ENCODE peak calls at places on chromosomes 16 and 17, in four cellular contexts. One of them, this sample, is unnamed.

GRCh38 chr17:31596382-31597323 is 205.2 kb downstream of the RAB11FIP4 start:
- DNase-seq in fibroblast of lung: peak; percentile 99
- DNase-seq in coronary artery: peak; percentile 96
- DNase-seq in progenitor cell of endocrine pancreas: no peak
- DNase-seq in this sample: no peak

GRCh38 chr17:30414486-30414885 is 35.8 kb downstream of the CPD start:
- DNase-seq in fibroblast of lung: peak; percentile 44
- DNase-seq in coronary artery: no peak
- DNase-seq in progenitor cell of endocrine pancreas: no peak
- DNase-seq in this sample: no peak

GRCh38 chr17:43578699-43579569 is 32.8 kb upstream of the ETV4 start:
- DNase-seq in fibroblast of lung: peak; percentile 70
- DNase-seq in coronary artery: no peak
- DNase-seq in progenitor cell of endocrine pancreas: peak; percentile 45
- DNase-seq in this sample: no peak

GRCh38 chr17:7336240-7337175 is at the start of gene ACAP1:
- DNase-seq in fibroblast of lung: no peak
- DNase-seq in coronary artery: no peak
- DNase-seq in progenitor cell of endocrine pancreas: no peak
- DNase-seq in this sample: no peak

GRCh38 chr17:59810894-59811153 is 81.9 kb downstream of the TUBD1 start:
- DNase-seq in fibroblast of lung: peak; percentile 86
- DNase-seq in coronary artery: no peak
- DNase-seq in progenitor cell of endocrine pancreas: no peak
- DNase-seq in this sample: no peak

GRCh38 chr16:70579248-70579647 is 55.6 kb downstream of the SF3B3 start:
- DNase-seq in fibroblast of lung: no peak
- DNase-seq in coronary artery: no peak
- DNase-seq in progenitor cell of endocrine pancreas: no peak
- DNase-seq in this sample: no peak

GRCh38 chr17:65800655-65801054 is 239.2 kb upstream of the AXIN2 start:
- DNase-seq in fibroblast of lung: peak; percentile 29
- DNase-seq in coronary artery: no peak
- DNase-seq in progenitor cell of endocrine pancreas: no peak
- DNase-seq in this sample: no peak

GRCh38 chr17:63349478-63350000 is 96.6 kb downstream of the CYB561 start:
- DNase-seq in fibroblast of lung: peak; percentile 89
- DNase-seq in coronary artery: no peak
- DNase-seq in progenitor cell of endocrine pancreas: no peak
- DNase-seq in this sample: no peak

GRCh38 chr17:40121886-40122465 is at the start of gene MSL1:
- DNase-seq in fibroblast of lung: peak; percentile 63
- DNase-seq in coronary artery: peak; percentile 92
- DNase-seq in progenitor cell of endocrine pancreas: peak; percentile 83
- DNase-seq in this sample: peak; percentile 83

GRCh38 chr17:45355087-45355486 is 38.3 kb upstream of the MAP3K14 start:
- DNase-seq in fibroblast of lung: no peak
- DNase-seq in coronary artery: peak; percentile 24
- DNase-seq in progenitor cell of endocrine pancreas: no peak
- DNase-seq in this sample: no peak

GRCh38 chr16:72818286-72818845 is 229.6 kb downstream of the ZFHX3 start:
- DNase-seq in fibroblast of lung: peak; percentile 31
- DNase-seq in coronary artery: no peak
- DNase-seq in progenitor cell of endocrine pancreas: no peak
- DNase-seq in this sample: no peak

GRCh38 chr17:9150407-9151090 is 129.2 kb downstream of the NTN1 start:
- DNase-seq in fibroblast of lung: peak; percentile 36
- DNase-seq in coronary artery: no peak
- DNase-seq in progenitor cell of endocrine pancreas: no peak
- DNase-seq in this sample: peak; percentile 23

GRCh38 chr16:14286381-14287230 is 215.5 kb downstream of the MRTFB start:
- DNase-seq in fibroblast of lung: peak; percentile 33
- DNase-seq in coronary artery: no peak
- DNase-seq in progenitor cell of endocrine pancreas: no peak
- DNase-seq in this sample: no peak

GRCh38 chr16:74760007-74760767 is 14.4 kb downstream of the FA2H start:
- DNase-seq in fibroblast of lung: peak; percentile 23
- DNase-seq in coronary artery: no peak
- DNase-seq in progenitor cell of endocrine pancreas: no peak
- DNase-seq in this sample: no peak

GRCh38 chr17:7380855-7381683 is at the start of gene TNK1:
- DNase-seq in fibroblast of lung: no peak
- DNase-seq in coronary artery: no peak
- DNase-seq in progenitor cell of endocrine pancreas: peak; percentile 33
- DNase-seq in this sample: no peak

GRCh38 chr17:80036715-80037477 is 454 bp downstream of the CCDC40 start:
- DNase-seq in fibroblast of lung: peak; percentile 47
- DNase-seq in coronary artery: no peak
- DNase-seq in progenitor cell of endocrine pancreas: peak; percentile 53
- DNase-seq in this sample: peak; percentile 76

GRCh38 chr16:25366078-25366477 is 108.4 kb upstream of the ZKSCAN2 start:
- DNase-seq in fibroblast of lung: no peak
- DNase-seq in coronary artery: no peak
- DNase-seq in progenitor cell of endocrine pancreas: no peak
- DNase-seq in this sample: no peak

GRCh38 chr17:9890124-9890523 is 14.9 kb downstream of the RCVRN start:
- DNase-seq in fibroblast of lung: no peak
- DNase-seq in coronary artery: no peak
- DNase-seq in progenitor cell of endocrine pancreas: peak; percentile 20
- DNase-seq in this sample: peak; percentile 21

GRCh38 chr16:82439678-82440293 is 187.0 kb upstream of the CDH13 start:
- DNase-seq in fibroblast of lung: no peak
- DNase-seq in coronary artery: no peak
- DNase-seq in progenitor cell of endocrine pancreas: no peak
- DNase-seq in this sample: peak; percentile 12

GRCh38 chr16:15827299-15827698 is 29.5 kb downstream of the MYH11 start:
- DNase-seq in fibroblast of lung: no peak
- DNase-seq in coronary artery: no peak
- DNase-seq in progenitor cell of endocrine pancreas: no peak
- DNase-seq in this sample: no peak

GRCh38 chr17:29010586-29010985 is 4.8 kb upstream of the SEZ6 start:
- DNase-seq in fibroblast of lung: no peak
- DNase-seq in coronary artery: no peak
- DNase-seq in progenitor cell of endocrine pancreas: no peak
- DNase-seq in this sample: no peak

GRCh38 chr17:199195-199604 is 17.8 kb upstream of the DOC2B start:
- DNase-seq in fibroblast of lung: peak; percentile 35
- DNase-seq in coronary artery: no peak
- DNase-seq in progenitor cell of endocrine pancreas: no peak
- DNase-seq in this sample: no peak

GRCh38 chr16:85315871-85316270 is 203.6 kb upstream of the CIBAR2 start:
- DNase-seq in fibroblast of lung: no peak
- DNase-seq in coronary artery: no peak
- DNase-seq in progenitor cell of endocrine pancreas: no peak
- DNase-seq in this sample: no peak

GRCh38 chr16:49706620-49707355 is 149.1 kb downstream of the ZNF423 start:
- DNase-seq in fibroblast of lung: no peak
- DNase-seq in coronary artery: no peak
- DNase-seq in progenitor cell of endocrine pancreas: no peak
- DNase-seq in this sample: no peak

GRCh38 chr16:13060932-13061331 is 159.5 kb downstream of the SHISA9 start:
- DNase-seq in fibroblast of lung: no peak
- DNase-seq in coronary artery: no peak
- DNase-seq in progenitor cell of endocrine pancreas: no peak
- DNase-seq in this sample: no peak

GRCh38 chr17:55654821-55655220 is 67.8 kb downstream of the TMEM100 start:
- DNase-seq in fibroblast of lung: no peak
- DNase-seq in coronary artery: no peak
- DNase-seq in progenitor cell of endocrine pancreas: no peak
- DNase-seq in this sample: no peak

GRCh38 chr17:8175795-8176196 is 384 bp downstream of the TMEM107 start:
- DNase-seq in fibroblast of lung: no peak
- DNase-seq in coronary artery: no peak
- DNase-seq in progenitor cell of endocrine pancreas: no peak
- DNase-seq in this sample: no peak

GRCh38 chr17:72970794-72971512 is 121.5 kb downstream of the SLC39A11 start:
- DNase-seq in fibroblast of lung: peak; percentile 34
- DNase-seq in coronary artery: no peak
- DNase-seq in progenitor cell of endocrine pancreas: no peak
- DNase-seq in this sample: no peak

GRCh38 chr17:79812969-79813825 is 16.3 kb upstream of the CBX8 start:
- DNase-seq in fibroblast of lung: no peak
- DNase-seq in coronary artery: no peak
- DNase-seq in progenitor cell of endocrine pancreas: no peak
- DNase-seq in this sample: no peak

GRCh38 chr17:28536532-28537218 is 15.7 kb downstream of the UNC119 start:
- DNase-seq in fibroblast of lung: no peak
- DNase-seq in coronary artery: no peak
- DNase-seq in progenitor cell of endocrine pancreas: no peak
- DNase-seq in this sample: no peak

DNA sequence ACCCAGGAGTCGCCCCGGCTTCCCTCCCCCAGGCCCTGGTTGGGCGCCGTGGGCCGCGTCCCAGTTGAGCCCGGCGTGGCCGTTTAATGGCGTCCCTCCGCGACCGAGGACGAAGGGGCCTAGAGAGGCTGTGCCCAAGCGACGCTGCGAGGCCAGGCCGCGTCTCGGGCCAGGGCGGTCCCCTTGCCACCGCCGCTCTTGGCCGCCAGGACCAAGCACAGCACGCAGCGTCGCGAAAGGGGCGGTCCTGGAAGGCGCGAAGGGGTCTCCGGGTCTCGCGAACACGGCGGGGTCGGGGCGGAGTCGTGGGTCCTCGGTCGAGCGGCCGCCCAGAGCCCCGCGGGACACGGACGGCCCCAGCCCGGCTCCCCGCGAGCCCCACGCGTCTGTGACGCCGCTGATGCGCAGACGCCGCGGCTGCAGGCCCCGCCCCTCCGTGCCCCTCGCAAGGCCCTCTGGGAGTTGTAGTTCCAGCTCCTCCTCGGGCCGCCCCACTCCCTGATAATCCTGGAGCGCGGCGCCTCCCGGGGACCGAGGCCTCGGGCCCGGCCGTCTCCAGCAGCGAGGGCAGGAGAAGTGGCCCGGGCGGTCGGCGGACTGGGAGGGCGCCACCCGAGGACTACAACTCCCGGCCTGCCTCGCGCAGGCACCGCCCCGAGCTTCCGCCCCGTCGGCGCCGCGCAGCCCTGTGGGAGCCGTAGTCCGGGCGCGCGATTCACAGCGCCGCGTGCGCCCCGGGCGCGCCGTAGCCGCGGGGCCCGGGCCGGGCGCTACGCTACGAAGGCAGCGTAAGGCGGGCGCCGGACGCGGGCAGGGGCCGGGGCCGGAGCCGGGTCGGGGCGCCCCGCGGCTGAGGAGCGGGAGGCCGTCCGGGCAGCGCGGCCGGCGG is at the start of gene CAPN15:
- DNase-seq in fibroblast of lung: peak; percentile 83
- DNase-seq in coronary artery: peak; percentile 95
- DNase-seq in progenitor cell of endocrine pancreas: peak; percentile 85
- DNase-seq in this sample: peak; percentile 83
- TF ChIP-seq CTCF in fibroblast of lung: no peak
- TF ChIP-seq CTCF in coronary artery: no peak
- TF ChIP-seq CTCF in progenitor cell of endocrine pancreas: peak; percentile 27
- TF ChIP-seq CTCF in this sample: peak; percentile 48

GRCh38 chr16:1825381-1825863 is 1.2 kb downstream of the HAGH start:
- DNase-seq in fibroblast of lung: no peak
- DNase-seq in coronary artery: no peak
- DNase-seq in progenitor cell of endocrine pancreas: no peak
- DNase-seq in this sample: no peak

GRCh38 chr16:1826691-1827573 is at the start of the genes FAHD1 and HAGH:
- DNase-seq in fibroblast of lung: peak; percentile 96
- DNase-seq in coronary artery: peak; percentile 97
- DNase-seq in progenitor cell of endocrine pancreas: peak; percentile 90
- DNase-seq in this sample: peak; percentile 94

GRCh38 chr16:1823821-1824220 is 2.8 kb downstream of the HAGH start:
- DNase-seq in fibroblast of lung: peak; percentile 47
- DNase-seq in coronary artery: no peak
- DNase-seq in progenitor cell of endocrine pancreas: no peak
- DNase-seq in this sample: no peak

GRCh38 chr16:1828645-1829410 is 1.8 kb downstream of the FAHD1 start:
- DNase-seq in fibroblast of lung: no peak
- DNase-seq in coronary artery: no peak
- DNase-seq in progenitor cell of endocrine pancreas: no peak
- DNase-seq in this sample: no peak

DNA sequence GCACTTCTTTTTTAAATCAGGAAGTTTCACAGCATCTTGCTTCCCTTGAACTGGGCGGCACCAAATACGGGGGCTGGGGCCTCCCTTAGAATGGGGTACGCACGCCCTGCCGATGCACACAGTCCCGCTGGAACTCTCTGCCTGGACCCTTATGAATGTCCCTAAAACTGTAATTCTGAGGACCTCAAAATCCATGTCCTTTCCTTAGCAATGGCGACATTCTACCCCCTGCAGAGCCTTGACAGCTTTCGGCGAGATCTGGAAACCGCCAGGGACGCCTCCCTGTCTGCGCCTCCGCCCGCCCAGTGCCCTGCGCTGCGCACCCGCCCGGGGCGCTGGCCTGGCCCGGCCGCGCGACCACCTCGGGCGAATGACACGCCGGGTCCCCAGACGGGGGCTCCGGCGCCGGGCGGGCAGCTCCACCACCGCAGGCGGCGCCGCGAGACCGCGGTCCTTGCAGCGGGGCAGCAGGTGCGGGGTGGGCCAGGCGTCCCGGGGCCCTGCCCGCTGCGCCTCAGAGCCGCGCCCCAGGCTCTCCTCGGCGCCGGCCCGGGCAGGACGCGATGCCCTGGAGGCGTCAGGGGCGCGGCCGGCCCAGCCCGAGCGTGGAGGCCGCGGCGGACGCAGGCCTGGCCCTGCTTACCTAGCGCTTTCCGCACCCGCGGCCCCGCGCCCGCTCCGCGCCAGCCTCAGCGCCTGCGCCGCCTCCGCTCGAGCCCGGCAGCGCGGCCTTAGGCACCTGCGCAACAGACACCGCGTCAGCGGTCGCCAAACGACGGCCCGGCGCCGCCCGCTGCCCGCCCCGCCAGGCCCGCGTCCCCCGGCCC is 548 bp downstream of the HAGH start:
- DNase-seq in fibroblast of lung: peak; percentile 58
- DNase-seq in coronary artery: no peak
- DNase-seq in progenitor cell of endocrine pancreas: peak; percentile 48
- DNase-seq in this sample: peak; percentile 21
- TF ChIP-seq CTCF in fibroblast of lung: no peak
- TF ChIP-seq CTCF in coronary artery: no peak
- TF ChIP-seq CTCF in progenitor cell of endocrine pancreas: peak; percentile 32
- TF ChIP-seq CTCF in this sample: no peak

GRCh38 chr17:81911969-81912368 is 770 bp upstream of the PCYT2 start:
- DNase-seq in fibroblast of lung: no peak
- DNase-seq in coronary artery: no peak
- DNase-seq in progenitor cell of endocrine pancreas: no peak
- DNase-seq in this sample: no peak
- TF ChIP-seq CTCF in fibroblast of lung: no peak
- TF ChIP-seq CTCF in coronary artery: no peak
- TF ChIP-seq CTCF in progenitor cell of endocrine pancreas: no peak
- TF ChIP-seq CTCF in this sample: no peak

GRCh38 chr16:17244865-17245264 is 225.9 kb downstream of the XYLT1 start:
- DNase-seq in fibroblast of lung: no peak
- DNase-seq in coronary artery: no peak
- DNase-seq in progenitor cell of endocrine pancreas: no peak
- DNase-seq in this sample: no peak
- TF ChIP-seq CTCF in fibroblast of lung: no peak
- TF ChIP-seq CTCF in coronary artery: no peak
- TF ChIP-seq CTCF in progenitor cell of endocrine pancreas: no peak
- TF ChIP-seq CTCF in this sample: no peak

GRCh38 chr17:49365667-49366066 is 3.6 kb upstream of the ZNF652 start:
- DNase-seq in fibroblast of lung: no peak
- DNase-seq in coronary artery: no peak
- DNase-seq in progenitor cell of endocrine pancreas: no peak
- DNase-seq in this sample: no peak
- TF ChIP-seq CTCF in fibroblast of lung: peak; percentile 29
- TF ChIP-seq CTCF in coronary artery: no peak
- TF ChIP-seq CTCF in progenitor cell of endocrine pancreas: peak; percentile 12
- TF ChIP-seq CTCF in this sample: peak; percentile 18

This sample was measured in neural crest cell.